ENCODE peak calls at places on chromosome 7, in seven cellular contexts. One of them, this sample, is unnamed.

GRCh38 chr7:42053834-42054233 is 183.2 kb downstream of the GLI3 start:
- DNase-seq in NCI-H2171: no peak
- DNase-seq in central memory CD4-positive, alpha-beta T cell: no peak
- DNase-seq in anterior cingulate cortex: no peak
- DNase-seq in epithelial cell of esophagus: no peak
- DNase-seq in HuH-7.5: no peak
- DNase-seq in activated CD8-positive, alpha-beta memory T cell treated with anti-CD3 and anti-CD28 coated beads for 48 hours: no peak
- DNase-seq in this sample: no peak

GRCh38 chr7:154430640-154431039 is 378.4 kb downstream of the DPP6 start:
- DNase-seq in activated CD8-positive, alpha-beta memory T cell treated with anti-CD3 and anti-CD28 coated beads for 48 hours: no peak
- DNase-seq in central memory CD4-positive, alpha-beta T cell: no peak
- DNase-seq in HuH-7.5: no peak
- DNase-seq in NCI-H2171: no peak
- DNase-seq in epithelial cell of esophagus: no peak
- DNase-seq in anterior cingulate cortex: no peak
- DNase-seq in this sample: no peak

GRCh38 chr7:38040831-38041230 is 120.4 kb downstream of the EPDR1 start:
- DNase-seq in epithelial cell of esophagus: no peak
- DNase-seq in HuH-7.5: no peak
- DNase-seq in activated CD8-positive, alpha-beta memory T cell treated with anti-CD3 and anti-CD28 coated beads for 48 hours: no peak
- DNase-seq in NCI-H2171: no peak
- DNase-seq in central memory CD4-positive, alpha-beta T cell: no peak
- DNase-seq in anterior cingulate cortex: no peak
- DNase-seq in this sample: no peak

GRCh38 chr7:157574120-157574519 is 237.3 kb downstream of the DNAJB6 start:
- DNase-seq in NCI-H2171: no peak
- DNase-seq in anterior cingulate cortex: no peak
- DNase-seq in central memory CD4-positive, alpha-beta T cell: no peak
- DNase-seq in activated CD8-positive, alpha-beta memory T cell treated with anti-CD3 and anti-CD28 coated beads for 48 hours: no peak
- DNase-seq in HuH-7.5: no peak
- DNase-seq in epithelial cell of esophagus: no peak
- DNase-seq in this sample: no peak

GRCh38 chr7:16098585-16099179 is 322.7 kb downstream of the CRPPA start:
- DNase-seq in epithelial cell of esophagus: peak
- DNase-seq in HuH-7.5: no peak
- DNase-seq in anterior cingulate cortex: no peak
- DNase-seq in central memory CD4-positive, alpha-beta T cell: no peak
- DNase-seq in activated CD8-positive, alpha-beta memory T cell treated with anti-CD3 and anti-CD28 coated beads for 48 hours: no peak
- DNase-seq in NCI-H2171: peak
- DNase-seq in this sample: no peak

GRCh38 chr7:122136033-122136432 is 8.0 kb downstream of the AASS start:
- DNase-seq in activated CD8-positive, alpha-beta memory T cell treated with anti-CD3 and anti-CD28 coated beads for 48 hours: no peak
- DNase-seq in NCI-H2171: no peak
- DNase-seq in epithelial cell of esophagus: no peak
- DNase-seq in central memory CD4-positive, alpha-beta T cell: no peak
- DNase-seq in HuH-7.5: no peak
- DNase-seq in anterior cingulate cortex: no peak
- DNase-seq in this sample: no peak

GRCh38 chr7:125485223-125485622 is 555.6 kb upstream of the POT1 start:
- DNase-seq in HuH-7.5: no peak
- DNase-seq in activated CD8-positive, alpha-beta memory T cell treated with anti-CD3 and anti-CD28 coated beads for 48 hours: no peak
- DNase-seq in NCI-H2171: no peak
- DNase-seq in epithelial cell of esophagus: peak
- DNase-seq in anterior cingulate cortex: no peak
- DNase-seq in central memory CD4-positive, alpha-beta T cell: no peak
- DNase-seq in this sample: no peak

GRCh38 chr7:66054063-66054462 is 21.6 kb upstream of the ASL start:
- DNase-seq in HuH-7.5: no peak
- DNase-seq in epithelial cell of esophagus: peak
- DNase-seq in NCI-H2171: no peak
- DNase-seq in central memory CD4-positive, alpha-beta T cell: no peak
- DNase-seq in activated CD8-positive, alpha-beta memory T cell treated with anti-CD3 and anti-CD28 coated beads for 48 hours: no peak
- DNase-seq in anterior cingulate cortex: no peak
- DNase-seq in this sample: no peak

This sample was measured in DMS 273 treated with DMSO at 0.1 percent for 48 hours.